ENCODE peak calls at places on chromosomes 3 and 15, in seven cellular contexts. One of them, this sample, is unnamed.

GRCh38 chr3:126541628-126542339 is 16.9 kb downstream of the C3orf22 start:
- DNase-seq in HCT116: no peak
- DNase-seq in mesenchymal stem cell: no peak
- DNase-seq in H9: peak
- DNase-seq in colonic mucosa: peak
- DNase-seq in mammary epithelial cell: no peak
- DNase-seq in endodermal cell: peak
- DNase-seq in this sample: no peak

GRCh38 chr3:126883241-126883640 is 99.7 kb upstream of the PLXNA1 start:
- DNase-seq in HCT116: no peak
- DNase-seq in mesenchymal stem cell: peak
- DNase-seq in H9: no peak
- DNase-seq in colonic mucosa: no peak
- DNase-seq in mammary epithelial cell: peak
- DNase-seq in endodermal cell: no peak
- DNase-seq in this sample: no peak

GRCh38 chr3:174355505-174355904 is 503.6 kb upstream of the NAALADL2 start:
- DNase-seq in HCT116: peak
- DNase-seq in mesenchymal stem cell: peak
- DNase-seq in H9: no peak
- DNase-seq in colonic mucosa: no peak
- DNase-seq in mammary epithelial cell: peak
- DNase-seq in endodermal cell: no peak
- DNase-seq in this sample: peak

GRCh38 chr3:131705558-131706051 is 202.8 kb upstream of the MRPL3 start:
- DNase-seq in HCT116: no peak
- DNase-seq in mesenchymal stem cell: no peak
- DNase-seq in H9: no peak
- DNase-seq in colonic mucosa: no peak
- DNase-seq in mammary epithelial cell: peak
- DNase-seq in endodermal cell: peak
- DNase-seq in this sample: peak

GRCh38 chr3:190131329-190131728 is 10.6 kb upstream of the P3H2 start:
- DNase-seq in HCT116: peak
- DNase-seq in mesenchymal stem cell: peak
- DNase-seq in H9: no peak
- DNase-seq in colonic mucosa: no peak
- DNase-seq in mammary epithelial cell: peak
- DNase-seq in endodermal cell: no peak
- DNase-seq in this sample: peak

GRCh38 chr3:48684480-48685143 is 1.1 kb downstream of the NCKIPSD start:
- DNase-seq in HCT116: no peak
- DNase-seq in mesenchymal stem cell: peak
- DNase-seq in H9: no peak
- DNase-seq in colonic mucosa: no peak
- DNase-seq in mammary epithelial cell: no peak
- DNase-seq in endodermal cell: no peak
- DNase-seq in this sample: no peak

GRCh38 chr3:175951047-175951694 is 1092.0 kb downstream of the NAALADL2 start:
- DNase-seq in HCT116: no peak
- DNase-seq in mesenchymal stem cell: peak
- DNase-seq in H9: no peak
- DNase-seq in colonic mucosa: no peak
- DNase-seq in mammary epithelial cell: no peak
- DNase-seq in endodermal cell: no peak
- DNase-seq in this sample: peak

GRCh38 chr3:169664034-169664820 is 715 bp upstream of the MECOM start:
- DNase-seq in HCT116: no peak
- DNase-seq in mesenchymal stem cell: no peak
- DNase-seq in H9: peak
- DNase-seq in colonic mucosa: no peak
- DNase-seq in mammary epithelial cell: no peak
- DNase-seq in endodermal cell: peak
- DNase-seq in this sample: peak

GRCh38 chr3:126300761-126301481 is 56.3 kb downstream of the KLF15 start:
- DNase-seq in HCT116: no peak
- DNase-seq in mesenchymal stem cell: no peak
- DNase-seq in H9: peak
- DNase-seq in colonic mucosa: no peak
- DNase-seq in mammary epithelial cell: no peak
- DNase-seq in endodermal cell: peak
- DNase-seq in this sample: no peak

GRCh38 chr15:47756872-47757271 is 39.6 kb downstream of the SEMA6D start:
- DNase-seq in HCT116: no peak
- DNase-seq in mesenchymal stem cell: peak
- DNase-seq in H9: no peak
- DNase-seq in colonic mucosa: peak
- DNase-seq in mammary epithelial cell: peak
- DNase-seq in endodermal cell: no peak
- DNase-seq in this sample: peak

GRCh38 chr15:32844118-32844711 is 126.4 kb downstream of the GREM1 start:
- DNase-seq in HCT116: peak
- DNase-seq in mesenchymal stem cell: peak
- DNase-seq in H9: no peak
- DNase-seq in colonic mucosa: no peak
- DNase-seq in mammary epithelial cell: peak
- DNase-seq in endodermal cell: no peak
- DNase-seq in this sample: peak

GRCh38 chr3:128075516-128076464 is 23.6 kb downstream of the SEC61A1 start:
- DNase-seq in HCT116: peak
- DNase-seq in mesenchymal stem cell: peak
- DNase-seq in H9: peak
- DNase-seq in colonic mucosa: peak
- DNase-seq in mammary epithelial cell: peak
- DNase-seq in endodermal cell: peak
- DNase-seq in this sample: no peak

GRCh38 chr15:73051402-73051810 is 857 bp upstream of the NEO1 start:
- DNase-seq in HCT116: no peak
- DNase-seq in mesenchymal stem cell: no peak
- DNase-seq in H9: no peak
- DNase-seq in colonic mucosa: peak
- DNase-seq in mammary epithelial cell: peak
- DNase-seq in endodermal cell: peak
- DNase-seq in this sample: peak

GRCh38 chr15:68679961-68680371 is 101.2 kb downstream of the CORO2B start:
- DNase-seq in HCT116: no peak
- DNase-seq in mesenchymal stem cell: no peak
- DNase-seq in H9: no peak
- DNase-seq in colonic mucosa: no peak
- DNase-seq in mammary epithelial cell: no peak
- DNase-seq in endodermal cell: peak
- DNase-seq in this sample: no peak

GRCh38 chr3:72157782-72158638 is 373.1 kb upstream of the PROK2 start:
- DNase-seq in HCT116: no peak
- DNase-seq in mesenchymal stem cell: no peak
- DNase-seq in H9: no peak
- DNase-seq in colonic mucosa: no peak
- DNase-seq in mammary epithelial cell: no peak
- DNase-seq in endodermal cell: no peak
- DNase-seq in this sample: peak

GRCh38 chr15:77504310-77504709 is 83.6 kb downstream of the HMG20A start:
- DNase-seq in HCT116: no peak
- DNase-seq in mesenchymal stem cell: no peak
- DNase-seq in H9: no peak
- DNase-seq in colonic mucosa: peak
- DNase-seq in mammary epithelial cell: no peak
- DNase-seq in endodermal cell: no peak
- DNase-seq in this sample: no peak

GRCh38 chr15:80464952-80465645 is 60.9 kb downstream of the ARNT2 start:
- DNase-seq in HCT116: no peak
- DNase-seq in mesenchymal stem cell: no peak
- DNase-seq in H9: no peak
- DNase-seq in colonic mucosa: no peak
- DNase-seq in mammary epithelial cell: no peak
- DNase-seq in endodermal cell: no peak
- DNase-seq in this sample: no peak

GRCh38 chr3:182138388-182138787 is 426.7 kb downstream of the SOX2 start:
- DNase-seq in HCT116: no peak
- DNase-seq in mesenchymal stem cell: no peak
- DNase-seq in H9: no peak
- DNase-seq in colonic mucosa: no peak
- DNase-seq in mammary epithelial cell: no peak
- DNase-seq in endodermal cell: no peak
- DNase-seq in this sample: no peak

GRCh38 chr15:85329561-85330421 is 50.6 kb upstream of the AKAP13 start:
- DNase-seq in HCT116: no peak
- DNase-seq in mesenchymal stem cell: peak
- DNase-seq in H9: no peak
- DNase-seq in colonic mucosa: peak
- DNase-seq in mammary epithelial cell: no peak
- DNase-seq in endodermal cell: no peak
- DNase-seq in this sample: no peak

GRCh38 chr3:43032217-43032545 is 53.1 kb downstream of the GASK1A start:
- DNase-seq in HCT116: no peak
- DNase-seq in mesenchymal stem cell: no peak
- DNase-seq in H9: no peak
- DNase-seq in colonic mucosa: no peak
- DNase-seq in mammary epithelial cell: no peak
- DNase-seq in endodermal cell: peak
- DNase-seq in this sample: no peak
- H3K9ac ChIP-seq in HCT116: no peak
- H3K9ac ChIP-seq in mesenchymal stem cell: no peak
- H3K9ac ChIP-seq in H9: no peak
- H3K9ac ChIP-seq in colonic mucosa: no peak
- H3K9ac ChIP-seq in mammary epithelial cell: no peak
- H3K9ac ChIP-seq in endodermal cell: no peak
- H3K9ac ChIP-seq in this sample: no peak

DNA sequence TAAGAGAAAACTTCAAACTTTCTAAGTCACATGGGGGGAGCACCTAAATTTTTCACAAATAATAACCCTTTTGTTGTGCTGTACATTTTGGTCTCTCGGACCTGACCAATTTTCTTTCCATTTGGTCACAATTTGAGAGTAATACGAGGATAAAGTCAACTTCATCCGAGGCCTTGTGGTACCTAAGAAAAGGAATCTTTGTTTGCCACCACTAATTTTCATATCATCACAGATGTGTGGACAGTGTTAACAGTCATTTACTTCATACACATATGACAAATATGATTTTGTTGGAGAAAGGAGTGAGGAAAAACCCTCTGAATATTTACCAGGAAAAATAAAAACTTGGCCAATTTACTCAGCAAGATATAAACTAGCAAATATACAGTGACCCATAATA is 40.8 kb downstream of the VGLL4 start:
- DNase-seq in HCT116: no peak
- DNase-seq in mesenchymal stem cell: no peak
- DNase-seq in H9: no peak
- DNase-seq in colonic mucosa: no peak
- DNase-seq in mammary epithelial cell: no peak
- DNase-seq in endodermal cell: no peak
- DNase-seq in this sample: no peak
- H3K9ac ChIP-seq in HCT116: no peak
- H3K9ac ChIP-seq in mesenchymal stem cell: peak
- H3K9ac ChIP-seq in H9: no peak
- H3K9ac ChIP-seq in colonic mucosa: no peak
- H3K9ac ChIP-seq in mammary epithelial cell: no peak
- H3K9ac ChIP-seq in endodermal cell: no peak
- H3K9ac ChIP-seq in this sample: no peak

GRCh38 chr3:53102601-53103147 is 27.6 kb downstream of the RFT1 start:
- DNase-seq in HCT116: no peak
- DNase-seq in mesenchymal stem cell: no peak
- DNase-seq in H9: no peak
- DNase-seq in colonic mucosa: no peak
- DNase-seq in mammary epithelial cell: no peak
- DNase-seq in endodermal cell: no peak
- DNase-seq in this sample: no peak
- H3K9ac ChIP-seq in HCT116: no peak
- H3K9ac ChIP-seq in mesenchymal stem cell: no peak
- H3K9ac ChIP-seq in H9: no peak
- H3K9ac ChIP-seq in colonic mucosa: no peak
- H3K9ac ChIP-seq in mammary epithelial cell: no peak
- H3K9ac ChIP-seq in endodermal cell: no peak
- H3K9ac ChIP-seq in this sample: no peak

GRCh38 chr15:96356494-96357455 is 26.3 kb downstream of the NR2F2 start:
- DNase-seq in HCT116: peak
- DNase-seq in mesenchymal stem cell: peak
- DNase-seq in H9: peak
- DNase-seq in colonic mucosa: peak
- DNase-seq in mammary epithelial cell: peak
- DNase-seq in endodermal cell: peak
- DNase-seq in this sample: peak
- H3K9ac ChIP-seq in HCT116: peak
- H3K9ac ChIP-seq in mesenchymal stem cell: peak
- H3K9ac ChIP-seq in H9: no peak
- H3K9ac ChIP-seq in colonic mucosa: peak
- H3K9ac ChIP-seq in mammary epithelial cell: peak
- H3K9ac ChIP-seq in endodermal cell: no peak
- H3K9ac ChIP-seq in this sample: peak

GRCh38 chr3:52393959-52394670 is 50.8 kb downstream of the SEMA3G start:
- DNase-seq in HCT116: no peak
- DNase-seq in mesenchymal stem cell: no peak
- DNase-seq in H9: no peak
- DNase-seq in colonic mucosa: no peak
- DNase-seq in mammary epithelial cell: no peak
- DNase-seq in endodermal cell: no peak
- DNase-seq in this sample: no peak

GRCh38 chr3:52394751-52395502 is 50.0 kb downstream of the SEMA3G start:
- DNase-seq in HCT116: no peak
- DNase-seq in mesenchymal stem cell: no peak
- DNase-seq in H9: no peak
- DNase-seq in colonic mucosa: no peak
- DNase-seq in mammary epithelial cell: no peak
- DNase-seq in endodermal cell: no peak
- DNase-seq in this sample: no peak

GRCh38 chr3:52391096-52391495 is 53.8 kb downstream of the SEMA3G start:
- DNase-seq in HCT116: no peak
- DNase-seq in mesenchymal stem cell: no peak
- DNase-seq in H9: no peak
- DNase-seq in colonic mucosa: no peak
- DNase-seq in mammary epithelial cell: no peak
- DNase-seq in endodermal cell: no peak
- DNase-seq in this sample: no peak

GRCh38 chr3:52393131-52393807 is 51.6 kb downstream of the SEMA3G start:
- DNase-seq in HCT116: no peak
- DNase-seq in mesenchymal stem cell: no peak
- DNase-seq in H9: no peak
- DNase-seq in colonic mucosa: no peak
- DNase-seq in mammary epithelial cell: no peak
- DNase-seq in endodermal cell: no peak
- DNase-seq in this sample: no peak

DNA sequence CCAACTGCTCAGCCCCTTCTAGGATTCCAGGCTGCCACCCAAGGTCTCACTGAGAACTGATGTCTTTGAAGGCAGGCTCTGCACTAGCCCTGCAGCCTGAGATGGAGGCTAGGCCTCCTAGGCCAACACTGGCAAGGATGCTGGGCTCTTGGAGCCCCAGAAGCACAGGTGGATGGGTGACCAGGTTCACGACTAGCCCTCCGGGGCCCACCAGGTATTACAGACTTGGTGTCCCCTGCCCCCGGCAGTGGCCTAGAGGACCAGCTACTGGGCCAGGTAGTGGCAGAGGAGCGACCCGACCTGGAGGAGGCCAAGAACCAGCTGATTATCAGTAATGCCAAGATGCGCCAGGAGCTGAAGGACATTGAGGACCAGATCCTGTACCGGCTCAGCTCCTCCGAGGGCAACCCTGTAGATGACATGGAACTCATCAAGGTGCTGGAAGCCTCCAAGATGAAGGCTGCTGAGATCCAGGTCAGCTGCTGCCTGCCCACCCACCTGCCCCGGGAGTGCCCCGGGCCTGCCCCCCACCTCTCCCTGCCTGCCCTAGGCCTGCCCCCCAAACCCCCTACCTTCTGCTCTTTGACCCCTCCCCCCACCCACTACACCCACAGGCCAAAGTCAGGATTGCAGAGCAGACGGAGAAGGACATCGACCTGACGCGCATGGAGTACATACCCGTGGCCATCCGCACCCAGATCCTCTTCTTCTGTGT is 52.5 kb downstream of the SEMA3G start:
- DNase-seq in HCT116: no peak
- DNase-seq in mesenchymal stem cell: no peak
- DNase-seq in H9: no peak
- DNase-seq in colonic mucosa: no peak
- DNase-seq in mammary epithelial cell: no peak
- DNase-seq in endodermal cell: no peak
- DNase-seq in this sample: no peak
- H3K9ac ChIP-seq in HCT116: no peak
- H3K9ac ChIP-seq in mesenchymal stem cell: no peak
- H3K9ac ChIP-seq in H9: no peak
- H3K9ac ChIP-seq in colonic mucosa: no peak
- H3K9ac ChIP-seq in mammary epithelial cell: no peak
- H3K9ac ChIP-seq in endodermal cell: no peak
- H3K9ac ChIP-seq in this sample: no peak